ENCODE peak calls at places on chromosomes 6 and 20, in four cellular contexts. One of them, this sample, is unnamed.

GRCh38 chr6:151284012-151284411 is 44.2 kb downstream of the AKAP12 start:
- DNase-seq in H1: no peak
- DNase-seq in K562: no peak
- DNase-seq in GM12878: no peak
- DNase-seq in this sample: no peak

GRCh38 chr6:116072368-116072767 is 11.7 kb upstream of the FRK start:
- DNase-seq in H1: no peak
- DNase-seq in K562: no peak
- DNase-seq in GM12878: no peak
- DNase-seq in this sample: peak

GRCh38 chr20:57652865-57653545 is 32.8 kb upstream of the ZBP1 start:
- DNase-seq in H1: no peak
- DNase-seq in K562: peak
- DNase-seq in GM12878: no peak
- DNase-seq in this sample: no peak

GRCh38 chr6:35026434-35027222 is 114.5 kb downstream of the TCP11 start:
- DNase-seq in H1: no peak
- DNase-seq in K562: peak
- DNase-seq in GM12878: no peak
- DNase-seq in this sample: no peak

GRCh38 chr6:87653074-87653962 is 48.7 kb downstream of the AKIRIN2 start:
- DNase-seq in H1: no peak
- DNase-seq in K562: no peak
- DNase-seq in GM12878: no peak
- DNase-seq in this sample: no peak

GRCh38 chr6:21342496-21342895 is 251.1 kb upstream of the SOX4 start:
- DNase-seq in H1: no peak
- DNase-seq in K562: no peak
- DNase-seq in GM12878: no peak
- DNase-seq in this sample: no peak

GRCh38 chr6:107634147-107635057 is 144.5 kb downstream of the SOBP start:
- DNase-seq in H1: no peak
- DNase-seq in K562: no peak
- DNase-seq in GM12878: no peak
- DNase-seq in this sample: no peak

GRCh38 chr20:58330692-58331091 is 21.2 kb downstream of the RAB22A start:
- DNase-seq in H1: no peak
- DNase-seq in K562: no peak
- DNase-seq in GM12878: no peak
- DNase-seq in this sample: no peak

GRCh38 chr6:7169296-7169721 is 61.5 kb downstream of the RREB1 start:
- DNase-seq in H1: no peak
- DNase-seq in K562: no peak
- DNase-seq in GM12878: no peak
- DNase-seq in this sample: no peak

GRCh38 chr6:35391240-35391968 is 49.0 kb downstream of the PPARD start:
- DNase-seq in H1: no peak
- DNase-seq in K562: no peak
- DNase-seq in GM12878: no peak
- DNase-seq in this sample: no peak

GRCh38 chr6:40931927-40932326 is 107.1 kb downstream of the UNC5CL start:
- DNase-seq in H1: no peak
- DNase-seq in K562: no peak
- DNase-seq in GM12878: no peak
- DNase-seq in this sample: no peak

GRCh38 chr20:2986466-2986865 is 57.0 kb upstream of the GNRH2 start:
- DNase-seq in H1: no peak
- DNase-seq in K562: no peak
- DNase-seq in GM12878: no peak
- DNase-seq in this sample: no peak

GRCh38 chr20:49110767-49111694 is 64.9 kb downstream of the CSE1L start:
- DNase-seq in H1: no peak
- DNase-seq in K562: no peak
- DNase-seq in GM12878: no peak
- DNase-seq in this sample: no peak

GRCh38 chr20:33169176-33169794 is 1.3 kb downstream of the BPIFA2 start:
- DNase-seq in H1: no peak
- DNase-seq in K562: peak
- DNase-seq in GM12878: no peak
- DNase-seq in this sample: peak

GRCh38 chr6:22448311-22448711 is 121.1 kb upstream of the HDGFL1 start:
- DNase-seq in H1: no peak
- DNase-seq in K562: no peak
- DNase-seq in GM12878: no peak
- DNase-seq in this sample: no peak

GRCh38 chr6:105835373-105835772 is 250.8 kb upstream of the PRDM1 start:
- DNase-seq in H1: peak
- DNase-seq in K562: peak
- DNase-seq in GM12878: no peak
- DNase-seq in this sample: peak

GRCh38 chr6:28742668-28743270 is 181.0 kb downstream of the TRIM27 start:
- DNase-seq in H1: peak
- DNase-seq in K562: peak
- DNase-seq in GM12878: no peak
- DNase-seq in this sample: peak

GRCh38 chr20:24890286-24890685 is 58.8 kb upstream of the CST7 start:
- DNase-seq in H1: no peak
- DNase-seq in K562: no peak
- DNase-seq in GM12878: no peak
- DNase-seq in this sample: no peak

GRCh38 chr20:61434361-61434781 is 182.3 kb downstream of the CDH4 start:
- DNase-seq in H1: no peak
- DNase-seq in K562: no peak
- DNase-seq in GM12878: no peak
- DNase-seq in this sample: no peak

GRCh38 chr20:62069741-62070216 is 4.1 kb upstream of the TAF4 start:
- DNase-seq in H1: no peak
- DNase-seq in K562: no peak
- DNase-seq in GM12878: no peak
- DNase-seq in this sample: no peak

GRCh38 chr20:36167826-36168634 is 13.5 kb downstream of the EPB41L1 start:
- DNase-seq in H1: no peak
- DNase-seq in K562: peak
- DNase-seq in GM12878: no peak
- DNase-seq in this sample: no peak

GRCh38 chr6:110033101-110033500 is 55.0 kb downstream of the GPR6 start:
- DNase-seq in H1: no peak
- DNase-seq in K562: no peak
- DNase-seq in GM12878: no peak
- DNase-seq in this sample: no peak
- TF ChIP-seq GABPA in H1: no peak
- TF ChIP-seq GABPA in K562: no peak
- TF ChIP-seq GABPA in GM12878: no peak
- TF ChIP-seq GABPA in this sample: no peak

GRCh38 chr6:159874475-159874874 is 16.3 kb upstream of the MAS1 start:
- DNase-seq in H1: no peak
- DNase-seq in K562: no peak
- DNase-seq in GM12878: no peak
- DNase-seq in this sample: no peak
- TF ChIP-seq ATF3 in H1: no peak
- TF ChIP-seq ATF3 in K562: no peak
- TF ChIP-seq ATF3 in GM12878: no peak
- TF ChIP-seq ATF3 in this sample: no peak

DNA sequence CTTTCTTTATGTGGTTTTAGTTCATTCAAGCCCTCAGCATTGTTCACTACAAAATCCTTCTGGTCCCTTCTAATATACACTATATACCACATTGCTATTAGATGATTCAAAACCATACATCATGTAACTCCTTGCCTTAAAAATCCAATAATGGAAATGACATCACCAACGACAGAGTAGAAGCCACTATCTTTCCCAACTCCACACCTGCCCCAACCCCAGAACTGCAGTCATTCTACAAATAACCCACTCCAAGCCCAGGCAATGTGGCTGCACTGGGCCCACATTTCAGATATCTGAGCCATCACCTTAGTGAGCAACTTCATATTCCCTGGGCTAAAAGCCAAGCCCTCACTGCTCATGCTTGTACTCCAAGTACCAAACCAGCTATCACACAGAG is 22.6 kb upstream of the RUNX2 start:
- DNase-seq in H1: no peak
- DNase-seq in K562: no peak
- DNase-seq in GM12878: no peak
- DNase-seq in this sample: no peak
- TF ChIP-seq RAD21 in H1: no peak
- TF ChIP-seq RAD21 in K562: no peak
- TF ChIP-seq RAD21 in GM12878: no peak
- TF ChIP-seq RAD21 in this sample: no peak

DNA sequence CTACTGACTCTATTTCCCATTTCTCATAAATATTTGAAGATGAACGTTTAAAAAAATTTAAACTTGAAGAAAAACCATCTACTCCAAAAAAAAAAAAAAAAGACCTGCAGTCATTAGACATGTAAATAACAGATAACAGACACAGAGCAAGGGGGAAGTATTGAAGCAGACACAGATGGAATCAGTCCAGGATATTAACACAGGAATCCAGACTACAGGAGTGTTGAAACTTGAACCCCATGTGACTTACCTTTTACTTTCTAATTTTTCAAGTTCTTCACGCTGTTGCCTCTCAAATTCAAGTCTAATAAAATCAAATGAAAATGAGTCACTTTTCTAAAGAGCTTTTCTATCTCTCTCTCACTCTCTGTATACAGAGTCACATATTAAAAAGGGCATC is 191.8 kb downstream of the KIF16B start:
- DNase-seq in H1: no peak
- DNase-seq in K562: no peak
- DNase-seq in GM12878: no peak
- DNase-seq in this sample: no peak
- TF ChIP-seq GABPA in H1: no peak
- TF ChIP-seq GABPA in K562: no peak
- TF ChIP-seq GABPA in GM12878: no peak
- TF ChIP-seq GABPA in this sample: no peak

GRCh38 chr20:51076841-51077543 is 54.1 kb upstream of the KCNG1 start:
- DNase-seq in H1: no peak
- DNase-seq in K562: no peak
- DNase-seq in GM12878: no peak
- DNase-seq in this sample: no peak

GRCh38 chr20:51082988-51083387 is 60.1 kb upstream of the KCNG1 start:
- DNase-seq in H1: no peak
- DNase-seq in K562: no peak
- DNase-seq in GM12878: no peak
- DNase-seq in this sample: no peak

GRCh38 chr20:51074062-51074461 is 51.2 kb upstream of the KCNG1 start:
- DNase-seq in H1: no peak
- DNase-seq in K562: no peak
- DNase-seq in GM12878: no peak
- DNase-seq in this sample: no peak

GRCh38 chr20:51079488-51079887 is 56.6 kb upstream of the KCNG1 start:
- DNase-seq in H1: no peak
- DNase-seq in K562: no peak
- DNase-seq in GM12878: no peak
- DNase-seq in this sample: no peak

GRCh38 chr20:51077601-51078000 is 54.7 kb upstream of the KCNG1 start:
- DNase-seq in H1: no peak
- DNase-seq in K562: no peak
- DNase-seq in GM12878: no peak
- DNase-seq in this sample: no peak
- TF ChIP-seq ATF3 in H1: no peak
- TF ChIP-seq ATF3 in K562: no peak
- TF ChIP-seq ATF3 in GM12878: no peak
- TF ChIP-seq ATF3 in this sample: no peak

DNA sequence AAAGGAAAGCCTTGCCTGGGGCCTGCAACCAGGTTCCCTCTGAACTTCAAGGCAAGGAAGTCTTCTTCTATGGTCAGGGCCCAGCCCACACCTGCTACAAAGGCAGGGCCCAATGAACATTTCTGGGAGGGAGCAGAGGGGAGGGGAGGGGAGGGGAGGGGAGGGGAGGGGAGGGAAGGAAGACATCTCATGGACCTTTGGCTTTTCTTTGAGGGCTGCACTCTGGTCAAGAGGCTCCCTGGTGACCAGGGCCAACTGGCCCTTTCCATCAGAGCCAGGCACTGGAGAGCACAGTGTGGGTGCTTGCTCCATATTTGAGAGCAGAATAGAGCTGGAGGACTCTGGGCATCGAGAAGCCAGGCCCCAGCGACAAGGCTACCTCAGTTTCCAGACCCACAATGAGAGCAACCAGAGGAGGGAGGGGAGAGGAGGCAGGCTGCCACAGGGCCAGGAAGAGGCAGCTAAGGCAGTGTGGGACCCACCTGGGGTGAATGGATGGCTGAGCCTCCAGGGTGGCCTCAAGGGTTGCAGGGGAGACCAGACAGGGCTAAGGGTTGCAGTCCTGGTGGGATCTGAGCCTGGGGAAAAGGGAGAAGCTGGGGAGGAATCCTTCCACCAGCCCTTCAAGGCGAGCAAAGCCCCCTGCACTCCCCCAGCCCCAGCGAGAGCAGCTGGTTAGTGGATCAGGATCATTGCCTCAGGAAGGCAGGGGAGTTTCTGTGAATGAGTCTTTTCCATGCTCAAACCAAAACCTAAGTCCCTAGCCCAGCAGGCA is 84.8 kb downstream of the MRPL14 start:
- DNase-seq in H1: no peak
- DNase-seq in K562: no peak
- DNase-seq in GM12878: no peak
- DNase-seq in this sample: no peak
- TF ChIP-seq RAD21 in H1: no peak
- TF ChIP-seq RAD21 in K562: no peak
- TF ChIP-seq RAD21 in GM12878: no peak
- TF ChIP-seq RAD21 in this sample: no peak